ENCODE peak calls at places on chromosomes 5 and 9, in five cellular contexts. T is NT2/D1, C is HepG2, S is H1, O is GM12878. Y is an unnamed sample.

GRCh38 chr5:57366744-57367143 is 115.9 kb downstream of the ACTBL2 start:
- DNase-seq in T (no peak), C (peak), S (no peak), O (no peak), Y (no peak)

GRCh38 chr5:173712609-173713176 is 96.2 kb upstream of the BOD1 start:
- DNase-seq in T (no peak), C (no peak), S (no peak), O (no peak), Y (no peak)

GRCh38 chr9:127033784-127034183 is 88.7 kb downstream of the ANGPTL2 start:
- DNase-seq in T (no peak), C (no peak), S (no peak), O (no peak), Y (no peak)

GRCh38 chr9:118331622-118332045 is 627.4 kb downstream of the TLR4 start:
- DNase-seq in T (no peak), C (no peak), S (no peak), O (no peak), Y (no peak)

GRCh38 chr5:137296213-137296702 is 202.9 kb downstream of the SPOCK1 start:
- DNase-seq in T (no peak), C (no peak), S (no peak), O (no peak), Y (no peak)

GRCh38 chr5:127925916-127926315 is 157.7 kb upstream of the SLC12A2 start:
- DNase-seq in T (no peak), C (no peak), S (no peak), O (no peak), Y (no peak)

GRCh38 chr5:13831236-13831810 is 113.2 kb downstream of the DNAH5 start:
- DNase-seq in T (no peak), C (no peak), S (no peak), O (no peak), Y (no peak)

GRCh38 chr9:111898331-111899096 is 1.9 kb downstream of the UGCG start:
- DNase-seq in T (no peak), C (no peak), S (no peak), O (no peak), Y (no peak)

GRCh38 chr5:81848368-81848767 is 97.5 kb upstream of the SSBP2 start:
- DNase-seq in T (no peak), C (no peak), S (no peak), O (no peak), Y (no peak)

GRCh38 chr5:178107889-178108288 is 5.4 kb upstream of the N4BP3 start:
- DNase-seq in T (no peak), C (no peak), S (no peak), O (no peak), Y (no peak)

GRCh38 chr5:1293997-1294838 is 650 bp downstream of the TERT start:
- DNase-seq in T (no peak), C (no peak), S (no peak), O (no peak), Y (no peak)

GRCh38 chr5:69512740-69513260 is 20.2 kb downstream of the OCLN start:
- DNase-seq in T (no peak), C (no peak), S (no peak), O (no peak), Y (no peak)

GRCh38 chr5:135219868-135220267 is 179.2 kb downstream of the MACROH2A1 start:
- DNase-seq in T (no peak), C (no peak), S (no peak), O (no peak), Y (no peak)

GRCh38 chr5:98787131-98787719 is 13.8 kb downstream of the RGMB start:
- DNase-seq in T (no peak), C (no peak), S (no peak), O (no peak), Y (no peak)

GRCh38 chr9:88949425-88949824 is 41.8 kb upstream of the S1PR3 start:
- DNase-seq in T (peak), C (no peak), S (no peak), O (no peak), Y (no peak)

GRCh38 chr5:81247441-81247972 is 14.4 kb downstream of the CKMT2 start:
- DNase-seq in T (no peak), C (no peak), S (no peak), O (no peak), Y (no peak)

GRCh38 chr5:14263700-14264099 is 120.6 kb downstream of the TRIO start:
- DNase-seq in T (no peak), C (no peak), S (no peak), O (no peak), Y (no peak)

GRCh38 chr9:113164536-113165300 is 13.9 kb downstream of the SLC31A2 start:
- DNase-seq in T (no peak), C (no peak), S (no peak), O (no peak), Y (no peak)

GRCh38 chr5:89293849-89294248 is 410.9 kb upstream of the MEF2C start:
- DNase-seq in T (no peak), C (no peak), S (no peak), O (no peak), Y (no peak)

GRCh38 chr5:54745599-54745998 is 228.0 kb downstream of the SNX18 start:
- DNase-seq in T (no peak), C (no peak), S (no peak), O (no peak), Y (no peak)

GRCh38 chr9:80789831-80790230 is 899.5 kb downstream of the TLE1 start:
- DNase-seq in T (no peak), C (no peak), S (no peak), O (no peak), Y (no peak)

GRCh38 chr5:87260604-87261200 is 7.0 kb upstream of the RASA1 start:
- DNase-seq in T (no peak), C (no peak), S (no peak), O (no peak), Y (no peak)

GRCh38 chr5:34854459-34855174 is 15.7 kb downstream of the TTC23L start:
- DNase-seq in T (no peak), C (no peak), S (no peak), O (peak), Y (peak)

GRCh38 chr5:177405805-177406204 is 3.6 kb downstream of the F12 start:
- DNase-seq in T (no peak), C (no peak), S (no peak), O (no peak), Y (no peak)

GRCh38 chr9:127683723-127684122 is 23.1 kb upstream of the CFAP157 start:
- DNase-seq in T (no peak), C (no peak), S (no peak), O (no peak), Y (no peak)

GRCh38 chr5:58886315-58887207 is 303.7 kb downstream of the RAB3C start:
- DNase-seq in T (peak), C (peak), S (peak), O (no peak), Y (peak)

GRCh38 chr5:68932830-68933434 is 160.9 kb upstream of the SLC30A5 start:
- DNase-seq in T (no peak), C (no peak), S (no peak), O (no peak), Y (no peak)

GRCh38 chr5:61440086-61440485 is 108.0 kb downstream of the ZSWIM6 start:
- DNase-seq in T (no peak), C (no peak), S (no peak), O (no peak), Y (no peak)

GRCh38 chr9:76898786-76899185 is 7.1 kb downstream of the PRUNE2 start:
- DNase-seq in T (no peak), C (no peak), S (no peak), O (no peak), Y (no peak)

GRCh38 chr9:112403802-112404201 is 23.9 kb downstream of the HSDL2 start:
- DNase-seq in T (no peak), C (no peak), S (no peak), O (no peak), Y (no peak)

GRCh38 chr5:77921369-77921768 is 145.2 kb upstream of the TBCA start:
- DNase-seq in T (no peak), C (no peak), S (no peak), O (no peak), Y (no peak)

GRCh38 chr9:134933076-134933659 is 15.5 kb upstream of the FCN1 start:
- DNase-seq in T (no peak), C (no peak), S (no peak), O (no peak), Y (no peak)

GRCh38 chr5:139660916-139661814 is 13.0 kb downstream of the CXXC5 start:
- DNase-seq in T (no peak), C (no peak), S (no peak), O (no peak), Y (no peak)

DNA sequence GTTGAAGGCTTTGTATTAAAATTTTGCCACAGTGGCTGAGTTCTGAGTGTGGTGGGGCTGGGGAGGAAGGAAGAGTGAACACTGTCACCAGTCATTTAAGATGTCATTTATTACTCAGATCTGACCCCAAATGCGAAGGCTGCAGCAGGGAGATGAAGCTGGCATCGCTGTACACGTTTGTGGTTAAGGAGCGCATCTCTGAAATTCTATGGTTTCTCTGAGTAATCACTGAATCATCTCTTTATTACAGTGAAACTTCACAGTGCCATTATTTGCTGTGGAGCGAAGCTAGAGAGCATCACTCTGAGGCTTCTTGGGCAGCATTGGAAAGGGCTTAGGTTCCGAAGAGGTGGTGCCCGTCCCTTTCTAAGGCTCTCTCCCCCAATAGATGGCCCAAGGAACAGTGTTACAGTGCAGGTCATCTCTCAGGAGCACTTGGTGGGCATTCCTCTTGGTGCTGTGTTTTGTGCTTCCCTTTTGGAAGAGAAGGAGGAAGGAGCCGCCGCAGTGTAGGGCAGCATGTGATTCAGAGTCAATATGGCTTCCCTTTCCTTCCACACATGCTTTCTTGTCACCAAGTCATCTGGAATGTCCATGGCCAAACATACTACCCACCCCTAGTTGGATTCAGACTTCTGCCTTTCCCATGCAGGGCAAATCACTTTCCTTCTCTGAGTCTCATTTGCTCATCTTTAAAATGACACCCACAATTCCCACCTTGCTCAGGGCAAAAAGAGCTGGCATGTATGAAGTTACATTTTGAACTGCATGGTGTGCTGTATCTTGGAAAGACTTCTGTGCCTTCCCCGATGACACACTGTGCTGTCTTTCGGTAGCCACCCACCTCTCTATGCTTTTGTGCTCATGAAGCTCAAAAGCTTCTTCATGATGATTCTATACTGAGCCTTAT is 9.3 kb upstream of the TEX48 start:
- DNase-seq in T (no peak), C (no peak), S (no peak), O (peak), Y (no peak)
- TF ChIP-seq SUZ12 in T (no peak), C (no peak), S (no peak), O (no peak), Y (no peak)

GRCh38 chr5:44401611-44402010 is 12.4 kb upstream of the FGF10 start:
- DNase-seq in T (no peak), C (no peak), S (no peak), O (no peak), Y (no peak)

GRCh38 chr5:44398382-44398781 is 9.2 kb upstream of the FGF10 start:
- DNase-seq in T (no peak), C (no peak), S (no peak), O (no peak), Y (no peak)

GRCh38 chr5:44396312-44396711 is 7.1 kb upstream of the FGF10 start:
- DNase-seq in T (no peak), C (no peak), S (no peak), O (no peak), Y (no peak)

DNA sequence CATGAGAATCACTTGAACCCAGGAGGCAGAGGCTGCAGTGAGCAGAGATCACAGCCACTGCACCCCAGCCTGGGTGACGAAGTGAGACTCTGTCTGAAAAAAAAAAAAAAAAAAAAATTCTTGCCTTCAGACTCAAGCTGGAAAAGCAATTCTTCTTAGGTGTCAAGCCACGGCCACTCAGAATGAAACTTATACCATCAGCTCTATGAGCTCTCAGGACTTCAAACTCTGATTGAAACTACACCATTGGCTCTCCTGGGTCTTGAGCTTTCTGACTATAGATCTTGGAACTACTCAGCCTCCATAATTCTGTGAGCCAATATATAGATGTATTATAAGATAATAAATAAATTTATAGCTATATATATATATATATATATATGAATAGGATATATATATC is 12.9 kb upstream of the FGF10 start:
- DNase-seq in T (no peak), C (no peak), S (no peak), O (no peak), Y (no peak)
- TF ChIP-seq SUZ12 in T (no peak), C (no peak), S (no peak), O (no peak), Y (no peak)

DNA sequence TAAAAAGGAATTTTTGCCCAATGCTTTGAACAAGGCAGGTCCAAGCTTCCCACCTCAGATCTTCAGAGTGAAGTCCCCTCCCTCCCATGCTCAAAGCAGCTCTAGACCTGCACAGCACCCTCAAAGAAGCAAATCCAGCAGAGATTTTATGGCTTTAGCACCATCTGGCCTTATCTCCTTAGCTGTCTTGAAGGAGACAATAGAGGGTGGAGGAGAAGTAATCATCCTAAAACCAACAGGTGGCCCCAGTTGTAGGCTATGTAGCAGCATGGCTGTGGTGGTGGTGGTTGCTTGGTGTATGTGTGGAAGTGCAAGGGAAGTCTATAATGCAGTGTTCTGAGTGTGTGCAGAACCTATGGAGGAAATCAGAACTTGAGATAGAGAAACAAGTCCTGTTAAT is 140.1 kb downstream of the GRIA1 start:
- DNase-seq in T (no peak), C (no peak), S (no peak), O (no peak), Y (no peak)
- TF ChIP-seq SUZ12 in T (no peak), C (no peak), S (no peak), O (no peak), Y (no peak)

GRCh38 chr5:6584727-6585126 is 48.1 kb downstream of the NSUN2 start:
- DNase-seq in T (no peak), C (no peak), S (no peak), O (no peak), Y (no peak)

GRCh38 chr5:6584101-6584645 is 48.7 kb downstream of the NSUN2 start:
- DNase-seq in T (no peak), C (no peak), S (no peak), O (no peak), Y (no peak)

GRCh38 chr5:6586647-6587042 is 46.2 kb downstream of the NSUN2 start:
- DNase-seq in T (no peak), C (no peak), S (no peak), O (no peak), Y (no peak)

GRCh38 chr5:6585939-6586646 is 46.8 kb downstream of the NSUN2 start:
- DNase-seq in T (no peak), C (no peak), S (no peak), O (no peak), Y (no peak)

GRCh38 chr5:6585168-6585567 is 47.7 kb downstream of the NSUN2 start:
- DNase-seq in T (no peak), C (no peak), S (no peak), O (no peak), Y (no peak)
- TF ChIP-seq SUZ12 in T (no peak), C (no peak), S (no peak), O (no peak), Y (no peak)

GRCh38 chr9:93257808-93258331 is 73.9 kb downstream of the WNK2 start:
- DNase-seq in T (no peak), C (no peak), S (no peak), O (no peak), Y (no peak)
- TF ChIP-seq SUZ12 in T (no peak), C (no peak), S (no peak), O (no peak), Y (no peak)

GRCh38 chr9:136104488-136104800 is 9.4 kb upstream of the NACC2 start:
- DNase-seq in T (no peak), C (no peak), S (no peak), O (no peak), Y (no peak)
- TF ChIP-seq SUZ12 in T (no peak), C (no peak), S (no peak), O (no peak), Y (no peak)

Y was measured in HEK293T.